ENCODE peak calls at places on chromosomes 5 and 9, in five cellular contexts. One of them, this sample, is unnamed.

GRCh38 chr9:2367970-2368369 is 253.6 kb upstream of the VLDLR start:
- DNase-seq in type B pancreatic cell: no peak
- DNase-seq in spleen: no peak
- DNase-seq in CD4-positive, alpha-beta T cell: no peak
- DNase-seq in RWPE1: no peak
- DNase-seq in this sample: no peak

GRCh38 chr9:3664044-3664443 is 138.2 kb upstream of the RFX3 start:
- DNase-seq in type B pancreatic cell: no peak
- DNase-seq in spleen: no peak
- DNase-seq in CD4-positive, alpha-beta T cell: no peak
- DNase-seq in RWPE1: no peak
- DNase-seq in this sample: no peak

GRCh38 chr5:53512539-53512938 is 32.1 kb downstream of the FST start:
- DNase-seq in type B pancreatic cell: no peak
- DNase-seq in spleen: no peak
- DNase-seq in CD4-positive, alpha-beta T cell: no peak
- DNase-seq in RWPE1: no peak
- DNase-seq in this sample: no peak

GRCh38 chr9:114016629-114017423 is 61.3 kb downstream of the AMBP start:
- DNase-seq in type B pancreatic cell: peak
- DNase-seq in spleen: peak
- DNase-seq in CD4-positive, alpha-beta T cell: no peak
- DNase-seq in RWPE1: no peak
- DNase-seq in this sample: no peak

GRCh38 chr5:151141535-151141934 is 16.0 kb downstream of the ANXA6 start:
- DNase-seq in type B pancreatic cell: no peak
- DNase-seq in spleen: peak
- DNase-seq in CD4-positive, alpha-beta T cell: peak
- DNase-seq in RWPE1: no peak
- DNase-seq in this sample: no peak

GRCh38 chr5:180690562-180690961 is 41.2 kb upstream of the FLT4 start:
- DNase-seq in type B pancreatic cell: no peak
- DNase-seq in spleen: no peak
- DNase-seq in CD4-positive, alpha-beta T cell: no peak
- DNase-seq in RWPE1: no peak
- DNase-seq in this sample: no peak

GRCh38 chr9:122179690-122180074 is 20.0 kb downstream of the MORN5 start:
- DNase-seq in type B pancreatic cell: no peak
- DNase-seq in spleen: no peak
- DNase-seq in CD4-positive, alpha-beta T cell: no peak
- DNase-seq in RWPE1: no peak
- DNase-seq in this sample: no peak

GRCh38 chr5:146965781-146966659 is 87.5 kb upstream of the PPP2R2B start:
- DNase-seq in type B pancreatic cell: peak
- DNase-seq in spleen: no peak
- DNase-seq in CD4-positive, alpha-beta T cell: peak
- DNase-seq in RWPE1: peak
- DNase-seq in this sample: peak

GRCh38 chr9:27303219-27303618 is 6.3 kb upstream of the EQTN start:
- DNase-seq in type B pancreatic cell: no peak
- DNase-seq in spleen: no peak
- DNase-seq in CD4-positive, alpha-beta T cell: no peak
- DNase-seq in RWPE1: no peak
- DNase-seq in this sample: no peak

GRCh38 chr5:93164690-93165089 is 416.3 kb downstream of the NR2F1-AS1 start:
- DNase-seq in type B pancreatic cell: no peak
- DNase-seq in spleen: no peak
- DNase-seq in CD4-positive, alpha-beta T cell: no peak
- DNase-seq in RWPE1: peak
- DNase-seq in this sample: no peak

GRCh38 chr9:123339666-123340414 is 16.2 kb upstream of the CRB2 start:
- DNase-seq in type B pancreatic cell: no peak
- DNase-seq in spleen: no peak
- DNase-seq in CD4-positive, alpha-beta T cell: no peak
- DNase-seq in RWPE1: no peak
- DNase-seq in this sample: no peak

GRCh38 chr9:3662671-3663070 is 136.9 kb upstream of the RFX3 start:
- DNase-seq in type B pancreatic cell: no peak
- DNase-seq in spleen: no peak
- DNase-seq in CD4-positive, alpha-beta T cell: no peak
- DNase-seq in RWPE1: no peak
- DNase-seq in this sample: no peak

GRCh38 chr5:14706615-14707021 is 42.1 kb downstream of the OTULIN start:
- DNase-seq in type B pancreatic cell: no peak
- DNase-seq in spleen: no peak
- DNase-seq in CD4-positive, alpha-beta T cell: peak
- DNase-seq in RWPE1: no peak
- DNase-seq in this sample: no peak

GRCh38 chr5:145362261-145362660 is 472.9 kb downstream of the PRELID2 start:
- DNase-seq in type B pancreatic cell: no peak
- DNase-seq in spleen: no peak
- DNase-seq in CD4-positive, alpha-beta T cell: no peak
- DNase-seq in RWPE1: peak
- DNase-seq in this sample: no peak

GRCh38 chr5:171205375-171205774 is 103.7 kb upstream of the TLX3 start:
- DNase-seq in type B pancreatic cell: no peak
- DNase-seq in spleen: no peak
- DNase-seq in CD4-positive, alpha-beta T cell: no peak
- DNase-seq in RWPE1: no peak
- DNase-seq in this sample: no peak

DNA sequence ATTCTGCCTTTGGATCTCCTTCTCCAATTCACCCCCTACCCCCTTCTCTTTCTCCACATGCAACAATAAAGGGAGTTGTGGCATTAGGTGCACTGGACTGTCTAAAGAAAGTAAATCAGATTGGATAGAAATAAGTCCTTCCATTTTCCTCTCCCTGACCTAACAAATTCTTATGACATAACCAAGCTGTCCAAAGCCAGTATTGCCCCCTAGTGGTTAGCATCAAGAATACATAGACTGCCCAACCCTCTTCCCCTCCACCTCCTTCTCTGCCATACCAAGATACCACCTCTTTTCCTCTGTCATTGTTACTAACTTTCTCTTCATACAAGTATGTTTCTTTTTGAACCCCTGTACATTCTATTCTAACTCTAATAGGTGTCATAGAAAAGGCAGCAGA is 45.7 kb downstream of the PPARGC1B start:
- DNase-seq in type B pancreatic cell: no peak
- DNase-seq in spleen: no peak
- DNase-seq in CD4-positive, alpha-beta T cell: no peak
- DNase-seq in RWPE1: no peak
- DNase-seq in this sample: no peak
- TF ChIP-seq CTCF in type B pancreatic cell: peak
- TF ChIP-seq CTCF in spleen: no peak
- TF ChIP-seq CTCF in CD4-positive, alpha-beta T cell: peak
- TF ChIP-seq CTCF in RWPE1: no peak
- TF ChIP-seq CTCF in this sample: peak

DNA sequence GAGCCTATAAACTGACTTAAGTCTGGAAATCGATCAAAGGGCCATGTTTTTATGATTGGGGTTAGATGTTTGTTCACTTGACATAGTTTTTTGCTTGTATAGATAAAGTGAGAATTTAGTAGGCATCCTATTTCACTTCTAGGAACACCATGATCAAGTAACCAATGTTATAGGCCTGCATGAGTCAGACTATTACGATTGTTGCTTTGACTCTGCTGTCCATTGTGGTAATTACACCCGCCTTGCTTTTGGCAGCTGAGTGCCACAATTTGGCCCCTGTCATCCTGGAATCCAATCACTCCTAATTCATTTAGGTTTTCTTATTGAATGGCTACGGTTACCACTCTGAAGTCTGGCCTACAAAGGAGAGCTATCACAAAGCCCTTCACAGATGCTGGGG is 67.8 kb upstream of the IL33 start:
- DNase-seq in type B pancreatic cell: no peak
- DNase-seq in spleen: no peak
- DNase-seq in CD4-positive, alpha-beta T cell: no peak
- DNase-seq in RWPE1: no peak
- DNase-seq in this sample: no peak
- TF ChIP-seq CTCF in type B pancreatic cell: no peak
- TF ChIP-seq CTCF in spleen: no peak
- TF ChIP-seq CTCF in CD4-positive, alpha-beta T cell: no peak
- TF ChIP-seq CTCF in RWPE1: no peak
- TF ChIP-seq CTCF in this sample: no peak

GRCh38 chr9:5611321-5612186 is 17.4 kb upstream of the RIC1 start:
- DNase-seq in type B pancreatic cell: no peak
- DNase-seq in spleen: no peak
- DNase-seq in CD4-positive, alpha-beta T cell: no peak
- DNase-seq in RWPE1: no peak
- DNase-seq in this sample: no peak

GRCh38 chr9:5612187-5612535 is 16.7 kb upstream of the RIC1 start:
- DNase-seq in type B pancreatic cell: no peak
- DNase-seq in spleen: no peak
- DNase-seq in CD4-positive, alpha-beta T cell: no peak
- DNase-seq in RWPE1: no peak
- DNase-seq in this sample: no peak

GRCh38 chr9:5608298-5609254 is 20.3 kb upstream of the RIC1 start:
- DNase-seq in type B pancreatic cell: no peak
- DNase-seq in spleen: no peak
- DNase-seq in CD4-positive, alpha-beta T cell: no peak
- DNase-seq in RWPE1: no peak
- DNase-seq in this sample: no peak

GRCh38 chr9:5614192-5614591 is 14.7 kb upstream of the RIC1 start:
- DNase-seq in type B pancreatic cell: no peak
- DNase-seq in spleen: no peak
- DNase-seq in CD4-positive, alpha-beta T cell: no peak
- DNase-seq in RWPE1: no peak
- DNase-seq in this sample: no peak

DNA sequence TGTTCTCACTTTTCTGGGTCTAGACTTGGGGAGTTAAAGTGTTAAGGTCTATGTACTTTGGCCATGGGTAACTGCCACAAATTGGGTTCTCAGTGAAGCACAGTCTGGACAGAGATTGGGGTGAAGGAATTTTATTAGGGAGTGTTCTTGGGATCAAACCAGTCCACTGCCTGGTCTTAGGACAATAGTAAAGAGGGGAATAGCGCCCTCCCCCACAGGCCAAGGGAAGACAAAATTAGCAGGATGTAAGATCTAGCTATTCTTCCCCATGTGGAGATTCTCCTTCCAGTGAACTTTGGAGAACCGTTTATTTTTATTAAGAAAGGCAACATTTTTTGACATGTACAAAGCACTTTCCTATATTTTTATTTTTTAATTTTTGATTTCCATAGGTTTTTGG is 18.4 kb upstream of the RIC1 start:
- DNase-seq in type B pancreatic cell: no peak
- DNase-seq in spleen: no peak
- DNase-seq in CD4-positive, alpha-beta T cell: no peak
- DNase-seq in RWPE1: no peak
- DNase-seq in this sample: no peak
- TF ChIP-seq CTCF in type B pancreatic cell: no peak
- TF ChIP-seq CTCF in spleen: no peak
- TF ChIP-seq CTCF in CD4-positive, alpha-beta T cell: no peak
- TF ChIP-seq CTCF in RWPE1: no peak
- TF ChIP-seq CTCF in this sample: no peak

GRCh38 chr5:72463499-72464052 is 43.6 kb downstream of the ZNF366 start:
- DNase-seq in type B pancreatic cell: no peak
- DNase-seq in spleen: no peak
- DNase-seq in CD4-positive, alpha-beta T cell: no peak
- DNase-seq in RWPE1: peak
- DNase-seq in this sample: no peak
- TF ChIP-seq CTCF in type B pancreatic cell: peak
- TF ChIP-seq CTCF in spleen: no peak
- TF ChIP-seq CTCF in CD4-positive, alpha-beta T cell: no peak
- TF ChIP-seq CTCF in RWPE1: no peak
- TF ChIP-seq CTCF in this sample: peak

GRCh38 chr5:65588694-65589093 is 25.6 kb downstream of the PPWD1 start:
- DNase-seq in type B pancreatic cell: no peak
- DNase-seq in spleen: no peak
- DNase-seq in CD4-positive, alpha-beta T cell: no peak
- DNase-seq in RWPE1: no peak
- DNase-seq in this sample: no peak
- TF ChIP-seq CTCF in type B pancreatic cell: peak
- TF ChIP-seq CTCF in spleen: no peak
- TF ChIP-seq CTCF in CD4-positive, alpha-beta T cell: no peak
- TF ChIP-seq CTCF in RWPE1: peak
- TF ChIP-seq CTCF in this sample: peak

GRCh38 chr9:81608289-81608657 is 81.1 kb downstream of the TLE1 start:
- DNase-seq in type B pancreatic cell: no peak
- DNase-seq in spleen: no peak
- DNase-seq in CD4-positive, alpha-beta T cell: no peak
- DNase-seq in RWPE1: no peak
- DNase-seq in this sample: no peak
- TF ChIP-seq CTCF in type B pancreatic cell: no peak
- TF ChIP-seq CTCF in spleen: no peak
- TF ChIP-seq CTCF in CD4-positive, alpha-beta T cell: no peak
- TF ChIP-seq CTCF in RWPE1: no peak
- TF ChIP-seq CTCF in this sample: no peak

DNA sequence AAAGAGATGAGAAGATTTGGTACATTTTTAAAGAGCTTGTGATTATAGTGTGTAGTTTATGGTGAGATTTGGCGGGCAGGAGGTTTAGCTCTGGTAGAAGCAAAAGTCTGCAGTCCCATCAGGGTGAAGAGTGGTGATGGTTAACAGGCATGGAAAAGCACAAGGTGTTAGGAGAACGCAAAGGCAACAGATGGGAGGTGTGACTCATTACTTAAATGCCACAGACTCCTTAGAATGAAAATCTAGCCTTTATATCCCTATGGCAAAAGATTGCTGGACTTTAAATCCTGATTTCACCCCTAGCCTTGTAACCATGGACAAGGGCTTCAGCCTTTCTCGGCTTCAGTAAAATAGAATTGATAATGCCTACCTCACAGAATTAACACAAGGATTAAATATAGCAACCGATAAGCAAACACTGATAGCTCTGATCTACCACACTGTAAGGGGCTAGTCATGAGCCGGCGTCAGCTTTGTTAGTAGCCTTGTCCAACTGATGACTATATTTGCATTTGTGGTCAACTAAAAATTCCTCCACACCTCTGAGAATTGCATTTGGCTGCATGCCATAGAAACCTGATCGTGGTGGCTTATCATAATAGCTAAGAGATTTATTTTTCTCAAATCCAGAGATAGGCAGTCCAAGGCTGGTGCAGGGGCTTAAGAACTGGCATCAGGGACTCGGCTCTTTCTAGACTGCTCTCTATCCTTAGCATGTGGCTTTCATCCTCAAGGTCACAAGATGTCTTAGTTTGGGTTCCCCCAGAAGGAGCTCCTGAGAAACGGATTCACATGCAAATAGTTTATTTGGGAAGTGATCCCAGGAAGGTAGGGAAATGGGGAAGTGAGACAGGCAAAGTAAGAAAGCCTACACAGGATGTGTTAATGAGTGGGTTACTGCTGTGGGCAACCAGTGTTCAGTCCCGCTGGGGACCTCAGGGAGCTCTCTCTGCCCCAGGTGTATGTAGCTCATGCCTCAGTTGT is 19.6 kb downstream of the MFAP3 start:
- DNase-seq in type B pancreatic cell: no peak
- DNase-seq in spleen: no peak
- DNase-seq in CD4-positive, alpha-beta T cell: no peak
- DNase-seq in RWPE1: peak
- DNase-seq in this sample: no peak
- TF ChIP-seq CTCF in type B pancreatic cell: no peak
- TF ChIP-seq CTCF in spleen: no peak
- TF ChIP-seq CTCF in CD4-positive, alpha-beta T cell: no peak
- TF ChIP-seq CTCF in RWPE1: no peak
- TF ChIP-seq CTCF in this sample: no peak

GRCh38 chr5:140855772-140856674 is at the start of gene PCDHA10:
- DNase-seq in type B pancreatic cell: no peak
- DNase-seq in spleen: no peak
- DNase-seq in CD4-positive, alpha-beta T cell: no peak
- DNase-seq in RWPE1: no peak
- DNase-seq in this sample: no peak
- TF ChIP-seq CTCF in type B pancreatic cell: peak
- TF ChIP-seq CTCF in spleen: no peak
- TF ChIP-seq CTCF in CD4-positive, alpha-beta T cell: no peak
- TF ChIP-seq CTCF in RWPE1: no peak
- TF ChIP-seq CTCF in this sample: peak